ENCODE peak calls at places on chromosome 14, in ten cellular contexts. H is naive thymus-derived CD8-positive, alpha-beta T cell; Q is HFF-Myc; Y is germinal center; C is DND-41; L is fibroblast of the aortic adventitia; D is neural crest cell; I is stimulated activated CD4-positive, alpha-beta T cell treated with anti-CD3 and anti-CD28 coated beads, Interleukin-1b, Interleukin-23, amount 100 ng/mL, for 48 hours; N is neuronal stem cell; B is glutamatergic neuron. M is an unnamed sample.
A peak's percentile ranks its signal among the peaks of the same experiment; 100 is the strongest.

GRCh38 chr14:70052990-70053389 is 135.8 kb downstream of the SLC8A3 start:
- DNase-seq in H (no peak), Q (peak; percentile 5), Y (no peak), C (peak; percentile 56), L (peak; percentile 45), D (peak; percentile 61), I (no peak), N (peak; percentile 76), B (no peak), M (peak; percentile 39)

GRCh38 chr14:72173038-72173720 is 240.9 kb downstream of the RGS6 start:
- DNase-seq in H (no peak), Q (no peak), Y (no peak), C (no peak), L (no peak), D (no peak), I (no peak), N (no peak), B (no peak), M (no peak)

GRCh38 chr14:29064305-29064704 is 297.7 kb downstream of the FOXG1 start:
- DNase-seq in H (no peak), Q (no peak), Y (no peak), C (no peak), L (no peak), D (no peak), I (no peak), N (no peak), B (no peak), M (no peak)

GRCh38 chr14:21965042-21965441 is 291.4 kb upstream of the OR4E1 start:
- DNase-seq in H (peak; percentile 41), Q (no peak), Y (no peak), C (peak; percentile 49), L (no peak), D (no peak), I (peak; percentile 68), N (no peak), B (no peak), M (no peak)

GRCh38 chr14:76462330-76462729 is 86.4 kb downstream of the ESRRB start:
- DNase-seq in H (no peak), Q (no peak), Y (no peak), C (no peak), L (no peak), D (no peak), I (no peak), N (no peak), B (no peak), M (no peak)

GRCh38 chr14:75274899-75275569 is 3.6 kb upstream of the FOS start:
- DNase-seq in H (peak; percentile 78), Q (no peak), Y (peak; percentile 64), C (no peak), L (no peak), D (no peak), I (no peak), N (no peak), B (no peak), M (no peak)

GRCh38 chr14:68392393-68393085 is 400.3 kb downstream of the ZFP36L1 start:
- DNase-seq in H (no peak), Q (no peak), Y (no peak), C (no peak), L (no peak), D (no peak), I (no peak), N (peak; percentile 21), B (no peak), M (peak; percentile 49)

GRCh38 chr14:34227834-34228662 is 234.0 kb downstream of the SPTSSA start:
- DNase-seq in H (peak; percentile 46), Q (peak; percentile 52), Y (peak; percentile 51), C (peak; percentile 65), L (peak; percentile 57), D (peak; percentile 74), I (peak; percentile 42), N (peak; percentile 57), B (peak; percentile 82), M (peak; percentile 81)

GRCh38 chr14:104685998-104686610 is 3.3 kb upstream of the INF2 start:
- DNase-seq in H (no peak), Q (no peak), Y (no peak), C (no peak), L (no peak), D (no peak), I (no peak), N (no peak), B (no peak), M (no peak)

GRCh38 chr14:51201890-51202289 is 38.2 kb upstream of the TMX1 start:
- DNase-seq in H (no peak), Q (no peak), Y (no peak), C (no peak), L (no peak), D (no peak), I (no peak), N (no peak), B (no peak), M (no peak)

GRCh38 chr14:74140374-74140850 is 55.7 kb downstream of the LIN52 start:
- DNase-seq in H (no peak), Q (no peak), Y (peak; percentile 13), C (no peak), L (peak; percentile 30), D (no peak), I (no peak), N (peak; percentile 11), B (peak; percentile 89), M (peak; percentile 87)

GRCh38 chr14:93023039-93023438 is 92.7 kb downstream of the ITPK1 start:
- DNase-seq in H (no peak), Q (no peak), Y (no peak), C (peak; percentile 31), L (no peak), D (no peak), I (peak; percentile 21), N (no peak), B (peak; percentile 65), M (no peak)

GRCh38 chr14:30966415-30967363 is 58.8 kb upstream of the AP4S1 start:
- DNase-seq in H (no peak), Q (no peak), Y (no peak), C (no peak), L (no peak), D (no peak), I (no peak), N (no peak), B (no peak), M (peak; percentile 13)

GRCh38 chr14:89422952-89423345 is 5.9 kb upstream of the FOXN3 start:
- DNase-seq in H (no peak), Q (no peak), Y (no peak), C (no peak), L (no peak), D (no peak), I (peak; percentile 35), N (no peak), B (no peak), M (no peak)

GRCh38 chr14:89719371-89720075 is 235.0 kb downstream of the EFCAB11 start:
- DNase-seq in H (no peak), Q (no peak), Y (no peak), C (no peak), L (no peak), D (no peak), I (no peak), N (no peak), B (no peak), M (no peak)

GRCh38 chr14:85576848-85577541 is 47.1 kb downstream of the FLRT2 start:
- DNase-seq in H (no peak), Q (no peak), Y (no peak), C (no peak), L (no peak), D (no peak), I (no peak), N (no peak), B (no peak), M (no peak)

GRCh38 chr14:102493096-102493495 is 16.5 kb downstream of the ANKRD9 start:
- DNase-seq in H (no peak), Q (no peak), Y (no peak), C (no peak), L (no peak), D (no peak), I (no peak), N (no peak), B (peak; percentile 5), M (no peak)

GRCh38 chr14:82528011-82528410 is 994.4 kb upstream of the SEL1L start:
- DNase-seq in H (no peak), Q (no peak), Y (no peak), C (no peak), L (no peak), D (no peak), I (no peak), N (no peak), B (no peak), M (no peak)

GRCh38 chr14:95725685-95726336 is 11.9 kb upstream of the TCL1A start:
- DNase-seq in H (no peak), Q (no peak), Y (no peak), C (no peak), L (no peak), D (no peak), I (no peak), N (no peak), B (no peak), M (no peak)

GRCh38 chr14:68961781-68962584 is 17.1 kb downstream of the ACTN1 start:
- DNase-seq in H (no peak), Q (no peak), Y (no peak), C (no peak), L (no peak), D (no peak), I (no peak), N (peak; percentile 35), B (no peak), M (no peak)

GRCh38 chr14:93997933-93998870 is 1.1 kb downstream of the CCDC197 start:
- DNase-seq in H (no peak), Q (no peak), Y (no peak), C (no peak), L (no peak), D (no peak), I (no peak), N (no peak), B (no peak), M (no peak)

GRCh38 chr14:96564389-96564788 is 62.2 kb downstream of the PAPOLA start:
- DNase-seq in H (no peak), Q (no peak), Y (no peak), C (no peak), L (peak; percentile 15), D (no peak), I (no peak), N (no peak), B (no peak), M (no peak)

GRCh38 chr14:73786942-73787759 is 64.5 kb upstream of the PTGR2 start:
- DNase-seq in H (peak; percentile 54), Q (no peak), Y (peak; percentile 67), C (peak; percentile 64), L (peak; percentile 37), D (peak; percentile 41), I (peak; percentile 45), N (no peak), B (peak; percentile 49), M (peak; percentile 74)

GRCh38 chr14:76456200-76456599 is 80.3 kb downstream of the ESRRB start:
- DNase-seq in H (no peak), Q (peak; percentile 11), Y (peak; percentile 41), C (peak; percentile 42), L (peak; percentile 30), D (peak; percentile 67), I (peak; percentile 12), N (peak; percentile 46), B (peak; percentile 38), M (no peak)

GRCh38 chr14:69571879-69572633 is 2.6 kb downstream of the CCDC177 start:
- DNase-seq in H (no peak), Q (no peak), Y (peak; percentile 32), C (no peak), L (no peak), D (no peak), I (no peak), N (no peak), B (peak; percentile 64), M (no peak)

GRCh38 chr14:98154254-98154653 is 1117.7 kb downstream of the BCL11B start:
- DNase-seq in H (no peak), Q (no peak), Y (no peak), C (no peak), L (no peak), D (no peak), I (no peak), N (no peak), B (no peak), M (no peak)

GRCh38 chr14:40218282-40218941 is 786.2 kb upstream of the FBXO33 start:
- DNase-seq in H (no peak), Q (no peak), Y (no peak), C (no peak), L (no peak), D (no peak), I (no peak), N (no peak), B (no peak), M (no peak)

GRCh38 chr14:79661762-79662161 is 549.5 kb downstream of the DIO2 start:
- DNase-seq in H (no peak), Q (no peak), Y (no peak), C (no peak), L (peak; percentile 7), D (no peak), I (no peak), N (no peak), B (no peak), M (no peak)